ENCODE peak calls at places on chromosomes 1 and 21, in seven cellular contexts. One of them, this sample, is unnamed. For H3K4me1, H3K27me3 and H3K36me3, the result is how much of the 10 kb centered on the place peaks cover.

GRCh38 chr1:51960262-51960661 is 30.2 kb downstream of the RAB3B start:
- DNase-seq in pancreas: no peak
- DNase-seq in body of pancreas: peak
- DNase-seq in transverse colon: no peak
- DNase-seq in mesenchymal stem cell: no peak
- DNase-seq in adipocyte: no peak
- DNase-seq in MM.1S: no peak
- DNase-seq in this sample: no peak

GRCh38 chr1:121516279-121516967 is 331.6 kb downstream of the SRGAP2C start:
- DNase-seq in pancreas: no peak
- DNase-seq in body of pancreas: no peak
- DNase-seq in transverse colon: peak
- DNase-seq in mesenchymal stem cell: no peak
- DNase-seq in adipocyte: no peak
- DNase-seq in MM.1S: peak
- DNase-seq in this sample: no peak

GRCh38 chr1:204357551-204357950 is 2.2 kb downstream of the PLEKHA6 start:
- DNase-seq in pancreas: no peak
- DNase-seq in body of pancreas: no peak
- DNase-seq in transverse colon: no peak
- DNase-seq in mesenchymal stem cell: no peak
- DNase-seq in adipocyte: no peak
- DNase-seq in MM.1S: no peak
- DNase-seq in this sample: peak

GRCh38 chr1:210792703-210793102 is 341.2 kb downstream of the KCNH1 start:
- DNase-seq in pancreas: no peak
- DNase-seq in body of pancreas: no peak
- DNase-seq in transverse colon: no peak
- DNase-seq in mesenchymal stem cell: peak
- DNase-seq in adipocyte: peak
- DNase-seq in MM.1S: no peak
- DNase-seq in this sample: no peak

GRCh38 chr1:18965206-18966173 is 9.0 kb upstream of the IFFO2 start:
- DNase-seq in pancreas: no peak
- DNase-seq in body of pancreas: no peak
- DNase-seq in transverse colon: no peak
- DNase-seq in mesenchymal stem cell: peak
- DNase-seq in adipocyte: peak
- DNase-seq in MM.1S: no peak
- DNase-seq in this sample: no peak

GRCh38 chr1:234958066-234958701 is 170.5 kb downstream of the TOMM20 start:
- DNase-seq in pancreas: no peak
- DNase-seq in body of pancreas: no peak
- DNase-seq in transverse colon: no peak
- DNase-seq in mesenchymal stem cell: no peak
- DNase-seq in adipocyte: no peak
- DNase-seq in MM.1S: no peak
- DNase-seq in this sample: peak

GRCh38 chr1:219661464-219662092 is 48.7 kb upstream of the ZC3H11B start:
- DNase-seq in pancreas: no peak
- DNase-seq in body of pancreas: no peak
- DNase-seq in transverse colon: no peak
- DNase-seq in mesenchymal stem cell: no peak
- DNase-seq in adipocyte: no peak
- DNase-seq in MM.1S: no peak
- DNase-seq in this sample: no peak

GRCh38 chr1:21278208-21278861 is 11.9 kb downstream of the ECE1 start:
- DNase-seq in pancreas: no peak
- DNase-seq in body of pancreas: peak
- DNase-seq in transverse colon: no peak
- DNase-seq in mesenchymal stem cell: no peak
- DNase-seq in adipocyte: no peak
- DNase-seq in MM.1S: no peak
- DNase-seq in this sample: no peak

GRCh38 chr1:184595609-184596008 is 159.0 kb downstream of the EDEM3 start:
- DNase-seq in pancreas: no peak
- DNase-seq in body of pancreas: no peak
- DNase-seq in transverse colon: no peak
- DNase-seq in mesenchymal stem cell: peak
- DNase-seq in adipocyte: peak
- DNase-seq in MM.1S: no peak
- DNase-seq in this sample: no peak

GRCh38 chr21:34343347-34344057 is 20.3 kb upstream of the KCNE2 start:
- DNase-seq in pancreas: no peak
- DNase-seq in body of pancreas: no peak
- DNase-seq in transverse colon: no peak
- DNase-seq in mesenchymal stem cell: no peak
- DNase-seq in adipocyte: no peak
- DNase-seq in MM.1S: no peak
- DNase-seq in this sample: no peak

GRCh38 chr1:66747500-66747899 is 4.8 kb upstream of the DYNLT5 start:
- DNase-seq in pancreas: no peak
- DNase-seq in body of pancreas: no peak
- DNase-seq in transverse colon: no peak
- DNase-seq in mesenchymal stem cell: peak
- DNase-seq in adipocyte: peak
- DNase-seq in MM.1S: no peak
- DNase-seq in this sample: no peak

GRCh38 chr21:38402795-38403194 is 95.5 kb downstream of the ERG start:
- DNase-seq in pancreas: no peak
- DNase-seq in body of pancreas: no peak
- DNase-seq in transverse colon: no peak
- DNase-seq in mesenchymal stem cell: no peak
- DNase-seq in adipocyte: no peak
- DNase-seq in MM.1S: no peak
- DNase-seq in this sample: no peak

GRCh38 chr1:29502901-29503300 is 266.6 kb downstream of the PTPRU start:
- DNase-seq in pancreas: peak
- DNase-seq in body of pancreas: no peak
- DNase-seq in transverse colon: no peak
- DNase-seq in mesenchymal stem cell: no peak
- DNase-seq in adipocyte: no peak
- DNase-seq in MM.1S: no peak
- DNase-seq in this sample: no peak

GRCh38 chr1:185813401-185813979 is 79.3 kb downstream of the HMCN1 start:
- DNase-seq in pancreas: no peak
- DNase-seq in body of pancreas: no peak
- DNase-seq in transverse colon: peak
- DNase-seq in mesenchymal stem cell: peak
- DNase-seq in adipocyte: peak
- DNase-seq in MM.1S: peak
- DNase-seq in this sample: peak

GRCh38 chr1:113976609-113977278 is 2.5 kb upstream of the OLFML3 start:
- DNase-seq in pancreas: no peak
- DNase-seq in body of pancreas: no peak
- DNase-seq in transverse colon: no peak
- DNase-seq in mesenchymal stem cell: peak
- DNase-seq in adipocyte: peak
- DNase-seq in MM.1S: no peak
- DNase-seq in this sample: peak

GRCh38 chr1:204685236-204686006 is at the start of gene LRRN2:
- DNase-seq in pancreas: peak
- DNase-seq in body of pancreas: peak
- DNase-seq in transverse colon: peak
- DNase-seq in mesenchymal stem cell: no peak
- DNase-seq in adipocyte: peak
- DNase-seq in MM.1S: no peak
- DNase-seq in this sample: no peak

GRCh38 chr1:30378991-30379581 is 344.3 kb downstream of the MATN1 start:
- DNase-seq in pancreas: no peak
- DNase-seq in body of pancreas: no peak
- DNase-seq in transverse colon: no peak
- DNase-seq in mesenchymal stem cell: peak
- DNase-seq in adipocyte: peak
- DNase-seq in MM.1S: no peak
- DNase-seq in this sample: peak

GRCh38 chr1:148362141-148362929 is 120.8 kb downstream of the PPIAL4G start:
- DNase-seq in pancreas: no peak
- DNase-seq in body of pancreas: peak
- DNase-seq in transverse colon: peak
- DNase-seq in mesenchymal stem cell: no peak
- DNase-seq in adipocyte: no peak
- DNase-seq in MM.1S: no peak
- DNase-seq in this sample: no peak

GRCh38 chr1:228098323-228098931 is 4.7 kb downstream of the C1orf35 start:
- DNase-seq in pancreas: peak
- DNase-seq in body of pancreas: no peak
- DNase-seq in transverse colon: no peak
- DNase-seq in mesenchymal stem cell: no peak
- DNase-seq in adipocyte: no peak
- DNase-seq in MM.1S: no peak
- DNase-seq in this sample: no peak

GRCh38 chr21:36518883-36519492 is 39.1 kb upstream of the CLDN14 start:
- DNase-seq in pancreas: peak
- DNase-seq in body of pancreas: no peak
- DNase-seq in transverse colon: no peak
- DNase-seq in mesenchymal stem cell: no peak
- DNase-seq in adipocyte: no peak
- DNase-seq in MM.1S: no peak
- DNase-seq in this sample: no peak

GRCh38 chr1:167360120-167360519 is 139.4 kb downstream of the POU2F1 start:
- DNase-seq in pancreas: no peak
- DNase-seq in body of pancreas: no peak
- DNase-seq in transverse colon: no peak
- DNase-seq in mesenchymal stem cell: peak
- DNase-seq in adipocyte: peak
- DNase-seq in MM.1S: no peak
- DNase-seq in this sample: no peak

GRCh38 chr1:68544651-68545050 is 47.8 kb upstream of the DEPDC1 start:
- DNase-seq in pancreas: no peak
- DNase-seq in body of pancreas: no peak
- DNase-seq in transverse colon: no peak
- DNase-seq in mesenchymal stem cell: no peak
- DNase-seq in adipocyte: no peak
- DNase-seq in MM.1S: no peak
- DNase-seq in this sample: no peak

GRCh38 chr1:239926184-239926583 is 165.5 kb upstream of the FMN2 start:
- DNase-seq in pancreas: no peak
- DNase-seq in body of pancreas: no peak
- DNase-seq in transverse colon: no peak
- DNase-seq in mesenchymal stem cell: no peak
- DNase-seq in adipocyte: no peak
- DNase-seq in MM.1S: no peak
- DNase-seq in this sample: no peak

GRCh38 chr21:29347274-29347681 is 48.6 kb downstream of the BACH1 start:
- DNase-seq in pancreas: no peak
- DNase-seq in body of pancreas: no peak
- DNase-seq in transverse colon: peak
- DNase-seq in mesenchymal stem cell: peak
- DNase-seq in adipocyte: no peak
- DNase-seq in MM.1S: no peak
- DNase-seq in this sample: no peak

GRCh38 chr21:17519965-17520364 is 7.1 kb downstream of the CXADR start:
- DNase-seq in pancreas: no peak
- DNase-seq in body of pancreas: no peak
- DNase-seq in transverse colon: no peak
- DNase-seq in mesenchymal stem cell: no peak
- DNase-seq in adipocyte: no peak
- DNase-seq in MM.1S: no peak
- DNase-seq in this sample: no peak

GRCh38 chr1:224170748-224171478 is 12.1 kb upstream of the DEGS1 start:
- DNase-seq in pancreas: no peak
- DNase-seq in body of pancreas: peak
- DNase-seq in transverse colon: peak
- DNase-seq in mesenchymal stem cell: peak
- DNase-seq in adipocyte: peak
- DNase-seq in MM.1S: peak
- DNase-seq in this sample: no peak

GRCh38 chr1:116262995-116263385 is 110.1 kb upstream of the ATP1A1 start:
- DNase-seq in pancreas: no peak
- DNase-seq in body of pancreas: no peak
- DNase-seq in transverse colon: no peak
- DNase-seq in mesenchymal stem cell: no peak
- DNase-seq in adipocyte: no peak
- DNase-seq in MM.1S: no peak
- DNase-seq in this sample: no peak

GRCh38 chr1:156926175-156926574 is 5.7 kb downstream of the LRRC71 start:
- DNase-seq in pancreas: no peak
- DNase-seq in body of pancreas: peak
- DNase-seq in transverse colon: peak
- DNase-seq in mesenchymal stem cell: peak
- DNase-seq in adipocyte: no peak
- DNase-seq in MM.1S: no peak
- DNase-seq in this sample: peak

GRCh38 chr1:210293191-210293607 is 35.5 kb upstream of the HHAT start:
- DNase-seq in pancreas: no peak
- DNase-seq in body of pancreas: peak
- DNase-seq in transverse colon: peak
- DNase-seq in mesenchymal stem cell: peak
- DNase-seq in adipocyte: peak
- DNase-seq in MM.1S: no peak
- DNase-seq in this sample: no peak

GRCh38 chr21:42193131-42193671 is 25.7 kb upstream of the ABCG1 start:
- DNase-seq in pancreas: no peak
- DNase-seq in body of pancreas: no peak
- DNase-seq in transverse colon: no peak
- DNase-seq in mesenchymal stem cell: no peak
- DNase-seq in adipocyte: no peak
- DNase-seq in MM.1S: no peak
- DNase-seq in this sample: no peak
- H3K4me1 ChIP-seq in pancreas: under half
- H3K4me1 ChIP-seq in body of pancreas: under half
- H3K4me1 ChIP-seq in transverse colon: under half
- H3K4me1 ChIP-seq in mesenchymal stem cell: under half
- H3K4me1 ChIP-seq in adipocyte: under half
- H3K4me1 ChIP-seq in MM.1S: under half
- H3K4me1 ChIP-seq in this sample: under half

GRCh38 chr1:6210606-6211355 is 4.9 kb downstream of the RNF207 start:
- DNase-seq in pancreas: no peak
- DNase-seq in body of pancreas: no peak
- DNase-seq in transverse colon: no peak
- DNase-seq in mesenchymal stem cell: no peak
- DNase-seq in adipocyte: no peak
- DNase-seq in MM.1S: no peak
- DNase-seq in this sample: no peak
- H3K27me3 ChIP-seq in pancreas: under half
- H3K27me3 ChIP-seq in body of pancreas: under half
- H3K27me3 ChIP-seq in transverse colon: under half
- H3K27me3 ChIP-seq in mesenchymal stem cell: under half
- H3K27me3 ChIP-seq in adipocyte: under half
- H3K27me3 ChIP-seq in MM.1S: under half
- H3K27me3 ChIP-seq in this sample: under half

GRCh38 chr1:151405167-151405951 is 6.0 kb downstream of the PSMB4 start:
- DNase-seq in pancreas: no peak
- DNase-seq in body of pancreas: no peak
- DNase-seq in transverse colon: no peak
- DNase-seq in mesenchymal stem cell: no peak
- DNase-seq in adipocyte: no peak
- DNase-seq in MM.1S: no peak
- DNase-seq in this sample: no peak
- H3K36me3 ChIP-seq in pancreas: under half
- H3K36me3 ChIP-seq in body of pancreas: under half
- H3K36me3 ChIP-seq in transverse colon: half or more
- H3K36me3 ChIP-seq in mesenchymal stem cell: under half
- H3K36me3 ChIP-seq in adipocyte: half or more
- H3K36me3 ChIP-seq in MM.1S: under half
- H3K36me3 ChIP-seq in this sample: half or more

DNA sequence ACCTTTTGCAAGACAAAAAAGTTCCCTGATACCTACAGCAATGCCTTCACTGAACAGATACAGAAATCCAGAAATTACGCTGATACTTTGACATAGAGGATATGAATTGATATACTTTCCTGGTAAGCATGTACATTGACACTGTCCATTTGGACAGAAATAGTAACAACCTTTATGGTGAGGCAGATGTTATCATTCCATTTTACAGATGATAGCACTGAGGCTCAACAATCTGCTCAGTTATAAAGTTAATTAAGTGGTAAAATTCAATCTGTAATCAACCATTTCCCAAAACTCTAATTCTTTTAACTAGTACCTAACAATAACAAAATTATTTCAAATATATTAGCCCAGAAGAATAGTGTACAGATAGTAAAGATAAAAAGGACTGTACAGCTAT is 20.6 kb downstream of the SCAF4 start:
- DNase-seq in pancreas: no peak
- DNase-seq in body of pancreas: no peak
- DNase-seq in transverse colon: no peak
- DNase-seq in mesenchymal stem cell: no peak
- DNase-seq in adipocyte: no peak
- DNase-seq in MM.1S: no peak
- DNase-seq in this sample: no peak
- H3K4me1 ChIP-seq in pancreas: under half
- H3K4me1 ChIP-seq in body of pancreas: half or more
- H3K4me1 ChIP-seq in transverse colon: under half
- H3K4me1 ChIP-seq in mesenchymal stem cell: under half
- H3K4me1 ChIP-seq in adipocyte: half or more
- H3K4me1 ChIP-seq in MM.1S: under half
- H3K4me1 ChIP-seq in this sample: under half